ENCODE peak calls at places on chromosomes 13 and 19, in seven cellular contexts. W is stomach, L is endothelial cell of umbilical vein, P is transverse colon, F is HepG2, R is sigmoid colon, D is esophagus muscularis mucosa. A is an unnamed sample.
A peak's percentile ranks its signal among the peaks of the same experiment; 100 is the strongest.

GRCh38 chr13:102569488-102569887 is 27.3 kb upstream of the TPP2 start:
- DNase-seq in L (no peak), R (no peak), P (no peak), D (no peak), W (no peak), F (no peak), A (no peak)

GRCh38 chr19:33432408-33433170 is 59.1 kb downstream of the CEBPG start:
- DNase-seq in P (no peak), D (no peak), F (no peak), R (peak; percentile 45), W (no peak), L (no peak), A (no peak)

GRCh38 chr13:40043759-40044158 is 388.3 kb downstream of the COG6 start:
- DNase-seq in L (no peak), P (no peak), W (no peak), D (no peak), F (no peak), R (no peak), A (no peak)

GRCh38 chr13:89514534-89515312 is 1832.8 kb upstream of the MIR17HG start:
- DNase-seq in W (no peak), L (peak; percentile 97), D (no peak), P (no peak), R (no peak), F (peak; percentile 50), A (no peak)

GRCh38 chr13:31056650-31057275 is 104.9 kb downstream of the HSPH1 start:
- DNase-seq in P (no peak), D (no peak), R (no peak), W (no peak), L (no peak), F (no peak), A (no peak)

GRCh38 chr19:51065221-51065960 is 499 bp upstream of the KLK13 start:
- DNase-seq in L (no peak), W (peak; percentile 27), D (no peak), F (no peak), R (no peak), P (no peak), A (no peak)

GRCh38 chr13:113969973-113970611 is 3.8 kb downstream of the C13orf46 start:
- DNase-seq in D (no peak), P (peak; percentile 76), R (peak; percentile 32), F (no peak), L (no peak), W (peak; percentile 94), A (no peak)

GRCh38 chr19:50478901-50479715 is 2.5 kb upstream of the GARIN5A start:
- DNase-seq in P (no peak), R (no peak), L (no peak), W (no peak), F (peak; percentile 81), D (no peak), A (no peak)

GRCh38 chr19:38917921-38918491 is 6.0 kb upstream of the CCER2 start:
- DNase-seq in P (no peak), W (no peak), R (no peak), F (peak; percentile 62), D (no peak), L (no peak), A (no peak)

GRCh38 chr19:38395381-38396127 is 7.1 kb downstream of the SPRED3 start:
- DNase-seq in W (no peak), P (no peak), L (no peak), R (no peak), F (no peak), D (no peak), A (no peak)

GRCh38 chr19:53237114-53237777 is 17.4 kb downstream of the ZNF677 start:
- DNase-seq in F (no peak), W (no peak), P (no peak), L (no peak), R (no peak), D (no peak), A (no peak)

GRCh38 chr19:8240274-8241229 is 31.4 kb downstream of the CERS4 start:
- DNase-seq in D (peak; percentile 95), F (peak; percentile 90), W (peak; percentile 94), L (peak; percentile 90), R (peak; percentile 95), P (peak; percentile 82), A (peak; percentile 77)

GRCh38 chr19:18780631-18781030 is 10.5 kb downstream of the COMP start:
- DNase-seq in D (no peak), F (no peak), R (no peak), L (no peak), W (no peak), P (no peak), A (no peak)

GRCh38 chr13:39952244-39953233 is 297.1 kb downstream of the COG6 start:
- DNase-seq in D (no peak), P (no peak), F (no peak), R (no peak), W (no peak), L (peak; percentile 97), A (no peak)

GRCh38 chr19:4877753-4878490 is 10.5 kb upstream of the PLIN3 start:
- DNase-seq in F (no peak), P (peak; percentile 31), W (peak; percentile 31), L (no peak), D (no peak), R (peak; percentile 91), A (no peak)

GRCh38 chr13:33639158-33639557 is 178.8 kb upstream of the RFC3 start:
- DNase-seq in W (no peak), P (peak; percentile 22), R (peak; percentile 86), L (no peak), D (no peak), F (peak; percentile 66), A (no peak)

GRCh38 chr19:5126498-5127223 is 157.7 kb downstream of the KDM4B start:
- DNase-seq in R (no peak), D (no peak), W (no peak), F (no peak), P (no peak), L (no peak), A (no peak)

GRCh38 chr13:87614276-87614675 is 56.9 kb upstream of the SLITRK5 start:
- DNase-seq in D (no peak), W (no peak), R (no peak), F (no peak), L (no peak), P (no peak), A (no peak)

GRCh38 chr13:94033098-94033497 is 446.4 kb downstream of the DCT start:
- DNase-seq in L (no peak), W (no peak), F (no peak), R (no peak), D (no peak), P (no peak), A (no peak)

GRCh38 chr19:34556500-34556899 is 74.9 kb downstream of the WTIP start:
- DNase-seq in F (peak; percentile 13), W (no peak), P (peak; percentile 18), D (no peak), R (no peak), L (peak; percentile 8), A (no peak)

GRCh38 chr19:43778651-43779050 is 2.1 kb downstream of the KCNN4 start:
- DNase-seq in D (no peak), P (no peak), F (no peak), W (no peak), R (no peak), L (no peak), A (no peak)

GRCh38 chr19:23698711-23699520 is 11.9 kb upstream of the ZNF675 start:
- DNase-seq in F (no peak), W (peak; percentile 27), R (no peak), L (no peak), D (no peak), P (peak; percentile 53), A (no peak)

GRCh38 chr19:51317381-51317780 is 5.9 kb downstream of the IGLON5 start:
- DNase-seq in W (no peak), F (no peak), L (no peak), D (no peak), R (no peak), P (no peak), A (no peak)

DNA sequence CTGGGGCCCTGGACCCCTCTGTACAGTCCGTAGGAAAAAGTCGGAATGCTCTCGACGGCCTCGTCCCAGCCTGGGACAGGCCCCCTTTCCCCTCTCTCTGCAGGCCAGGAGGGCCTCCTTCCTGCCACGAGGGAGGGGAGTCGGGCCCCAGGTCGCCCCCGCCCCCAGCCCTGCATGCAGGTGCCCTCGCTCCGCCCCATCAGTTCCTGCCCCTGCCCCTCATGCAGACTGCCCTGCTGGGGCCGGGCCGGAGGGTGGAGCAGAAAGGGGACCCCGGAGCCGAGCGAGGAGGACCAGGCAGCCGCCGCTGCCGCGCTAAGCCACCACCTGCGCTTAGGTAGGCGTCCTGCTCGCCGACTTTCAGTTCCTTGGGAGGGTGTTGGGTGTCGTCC is 7.3 kb downstream of the LYL1 start:
- DNase-seq in D (no peak), L (no peak), R (no peak), W (no peak), F (no peak), P (no peak), A (peak; percentile 55)
- H3K4me3 ChIP-seq in D (peak overlapping the region; percentile 55), L (no peak overlapping the region), R (peak overlapping the region; percentile 17), W (peak overlapping the region; percentile 15), F (no peak overlapping the region), P (no peak overlapping the region), A (peak overlapping the region; percentile 40)

GRCh38 chr19:14135985-14136508 is 342 bp downstream of the ASF1B start:
- DNase-seq in F (no peak), P (peak; percentile 24), R (no peak), W (no peak), L (no peak), D (no peak), A (no peak)
- TF ChIP-seq POLR2AphosphoS5 in F (no peak), P (no peak), R (no peak), W (no peak), L (no peak), D (no peak), A (no peak)

GRCh38 chr19:1440418-1440801 is 2.2 kb downstream of the RPS15 start:
- DNase-seq in F (no peak), R (no peak), W (no peak), L (no peak), P (no peak), D (no peak), A (no peak)

GRCh38 chr19:1435378-1435989 is 2.7 kb upstream of the RPS15 start:
- DNase-seq in L (no peak), R (no peak), W (no peak), P (no peak), F (no peak), D (no peak), A (no peak)

GRCh38 chr19:1438035-1438932 is at the start of gene RPS15:
- DNase-seq in P (peak; percentile 97), W (peak; percentile 96), F (peak; percentile 91), D (peak; percentile 98), R (peak; percentile 97), L (peak; percentile 98), A (peak; percentile 93)

GRCh38 chr19:1438933-1439358 is 750 bp downstream of the RPS15 start:
- DNase-seq in R (no peak), P (no peak), L (peak; percentile 18), W (no peak), F (no peak), D (no peak), A (no peak)

GRCh38 chr19:1437609-1438008 is 587 bp upstream of the RPS15 start:
- DNase-seq in F (no peak), R (no peak), W (no peak), L (no peak), P (no peak), D (no peak), A (no peak)
- H3K4me3 ChIP-seq in F (peak overlapping the region; percentile 11), R (no peak overlapping the region), W (no peak overlapping the region), L (no peak overlapping the region), P (no peak overlapping the region), D (peak overlapping the region; percentile 68), A (no peak overlapping the region)

GRCh38 chr13:73729046-73729445 is 405.2 kb downstream of the KLF12 start:
- DNase-seq in P (no peak), L (no peak), R (no peak), W (no peak), D (no peak), F (peak; percentile 24), A (no peak)
- TF ChIP-seq POLR2AphosphoS5 in P (no peak), L (no peak), R (no peak), W (no peak), D (no peak), F (no peak), A (no peak)

GRCh38 chr13:98462241-98462882 is 114.5 kb downstream of the STK24 start:
- DNase-seq in R (peak; percentile 57), D (no peak), W (no peak), L (no peak), P (no peak), F (no peak), A (no peak)
- H3K4me3 ChIP-seq in R (no peak overlapping the region), D (no peak overlapping the region), W (no peak overlapping the region), L (no peak overlapping the region), P (no peak overlapping the region), F (no peak overlapping the region), A (no peak overlapping the region)

A was measured in HL-60.